ENCODE peak calls at places on chromosomes 11 and 22, in seven cellular contexts. One of them, this sample, is unnamed. For H3K4me1 and H3K27me3, the result is how much of the 10 kb centered on the place peaks cover.

GRCh38 chr11:75924966-75925784 is 110.2 kb downstream of the UVRAG start:
- DNase-seq in IMR-90: no peak
- DNase-seq in effector memory CD4-positive, alpha-beta T cell: no peak
- DNase-seq in thoracic aorta: no peak
- DNase-seq in mammary epithelial cell: peak
- DNase-seq in aorta: no peak
- DNase-seq in lung: no peak
- DNase-seq in this sample: no peak

GRCh38 chr11:32586576-32587190 is 3.1 kb downstream of the EIF3M start:
- DNase-seq in aorta: no peak
- DNase-seq in mammary epithelial cell: peak
- DNase-seq in effector memory CD4-positive, alpha-beta T cell: no peak
- DNase-seq in IMR-90: peak
- DNase-seq in thoracic aorta: no peak
- DNase-seq in lung: no peak
- DNase-seq in this sample: peak

GRCh38 chr11:117371453-117371852 is 43.8 kb downstream of the CEP164 start:
- DNase-seq in lung: no peak
- DNase-seq in mammary epithelial cell: no peak
- DNase-seq in aorta: no peak
- DNase-seq in effector memory CD4-positive, alpha-beta T cell: no peak
- DNase-seq in thoracic aorta: no peak
- DNase-seq in IMR-90: no peak
- DNase-seq in this sample: no peak

GRCh38 chr11:114087028-114087427 is 27.5 kb downstream of the ZBTB16 start:
- DNase-seq in aorta: no peak
- DNase-seq in lung: no peak
- DNase-seq in effector memory CD4-positive, alpha-beta T cell: no peak
- DNase-seq in thoracic aorta: no peak
- DNase-seq in IMR-90: no peak
- DNase-seq in mammary epithelial cell: no peak
- DNase-seq in this sample: no peak

GRCh38 chr11:17648528-17648927 is 70.8 kb upstream of the MYOD1 start:
- DNase-seq in IMR-90: no peak
- DNase-seq in lung: no peak
- DNase-seq in effector memory CD4-positive, alpha-beta T cell: no peak
- DNase-seq in aorta: no peak
- DNase-seq in mammary epithelial cell: no peak
- DNase-seq in thoracic aorta: no peak
- DNase-seq in this sample: no peak

GRCh38 chr11:17384002-17384511 is 4.4 kb downstream of the KCNJ11 start:
- DNase-seq in thoracic aorta: no peak
- DNase-seq in IMR-90: peak
- DNase-seq in lung: peak
- DNase-seq in effector memory CD4-positive, alpha-beta T cell: peak
- DNase-seq in mammary epithelial cell: peak
- DNase-seq in aorta: peak
- DNase-seq in this sample: peak

GRCh38 chr11:92776676-92777075 is 192.8 kb upstream of the MTNR1B start:
- DNase-seq in aorta: no peak
- DNase-seq in effector memory CD4-positive, alpha-beta T cell: no peak
- DNase-seq in mammary epithelial cell: no peak
- DNase-seq in IMR-90: no peak
- DNase-seq in thoracic aorta: no peak
- DNase-seq in lung: no peak
- DNase-seq in this sample: no peak

GRCh38 chr11:103110406-103110805 is 1.2 kb downstream of the DYNC2H1 start:
- DNase-seq in effector memory CD4-positive, alpha-beta T cell: no peak
- DNase-seq in lung: no peak
- DNase-seq in aorta: no peak
- DNase-seq in mammary epithelial cell: peak
- DNase-seq in IMR-90: peak
- DNase-seq in thoracic aorta: no peak
- DNase-seq in this sample: no peak

GRCh38 chr11:111851636-111852035 is 19.7 kb downstream of the ALG9 start:
- DNase-seq in mammary epithelial cell: no peak
- DNase-seq in aorta: no peak
- DNase-seq in thoracic aorta: no peak
- DNase-seq in lung: no peak
- DNase-seq in IMR-90: peak
- DNase-seq in effector memory CD4-positive, alpha-beta T cell: no peak
- DNase-seq in this sample: no peak

GRCh38 chr11:2261436-2262230 is 8.8 kb downstream of the ASCL2 start:
- DNase-seq in IMR-90: no peak
- DNase-seq in mammary epithelial cell: no peak
- DNase-seq in thoracic aorta: no peak
- DNase-seq in lung: no peak
- DNase-seq in aorta: peak
- DNase-seq in effector memory CD4-positive, alpha-beta T cell: no peak
- DNase-seq in this sample: no peak

GRCh38 chr11:115665345-115665901 is 161.2 kb upstream of the CADM1 start:
- DNase-seq in IMR-90: no peak
- DNase-seq in effector memory CD4-positive, alpha-beta T cell: no peak
- DNase-seq in mammary epithelial cell: no peak
- DNase-seq in aorta: no peak
- DNase-seq in thoracic aorta: no peak
- DNase-seq in lung: no peak
- DNase-seq in this sample: no peak

GRCh38 chr11:36240746-36241295 is 48.4 kb downstream of the COMMD9 start:
- DNase-seq in aorta: no peak
- DNase-seq in mammary epithelial cell: no peak
- DNase-seq in lung: no peak
- DNase-seq in IMR-90: no peak
- DNase-seq in effector memory CD4-positive, alpha-beta T cell: no peak
- DNase-seq in thoracic aorta: no peak
- DNase-seq in this sample: no peak

GRCh38 chr11:123159146-123159857 is 35.7 kb downstream of the CLMP start:
- DNase-seq in thoracic aorta: no peak
- DNase-seq in mammary epithelial cell: peak
- DNase-seq in lung: no peak
- DNase-seq in effector memory CD4-positive, alpha-beta T cell: no peak
- DNase-seq in IMR-90: peak
- DNase-seq in aorta: peak
- DNase-seq in this sample: no peak

GRCh38 chr11:35166369-35167360 is 27.7 kb downstream of the CD44 start:
- DNase-seq in thoracic aorta: peak
- DNase-seq in effector memory CD4-positive, alpha-beta T cell: no peak
- DNase-seq in aorta: peak
- DNase-seq in mammary epithelial cell: peak
- DNase-seq in lung: no peak
- DNase-seq in IMR-90: peak
- DNase-seq in this sample: no peak

GRCh38 chr11:78221396-78222315 is 32.9 kb downstream of the USP35 start:
- DNase-seq in effector memory CD4-positive, alpha-beta T cell: no peak
- DNase-seq in lung: no peak
- DNase-seq in IMR-90: no peak
- DNase-seq in aorta: no peak
- DNase-seq in thoracic aorta: no peak
- DNase-seq in mammary epithelial cell: no peak
- DNase-seq in this sample: no peak

GRCh38 chr11:129960216-129961214 is 42.1 kb downstream of the PRDM10 start:
- DNase-seq in IMR-90: peak
- DNase-seq in thoracic aorta: no peak
- DNase-seq in effector memory CD4-positive, alpha-beta T cell: no peak
- DNase-seq in mammary epithelial cell: peak
- DNase-seq in aorta: no peak
- DNase-seq in lung: no peak
- DNase-seq in this sample: peak

DNA sequence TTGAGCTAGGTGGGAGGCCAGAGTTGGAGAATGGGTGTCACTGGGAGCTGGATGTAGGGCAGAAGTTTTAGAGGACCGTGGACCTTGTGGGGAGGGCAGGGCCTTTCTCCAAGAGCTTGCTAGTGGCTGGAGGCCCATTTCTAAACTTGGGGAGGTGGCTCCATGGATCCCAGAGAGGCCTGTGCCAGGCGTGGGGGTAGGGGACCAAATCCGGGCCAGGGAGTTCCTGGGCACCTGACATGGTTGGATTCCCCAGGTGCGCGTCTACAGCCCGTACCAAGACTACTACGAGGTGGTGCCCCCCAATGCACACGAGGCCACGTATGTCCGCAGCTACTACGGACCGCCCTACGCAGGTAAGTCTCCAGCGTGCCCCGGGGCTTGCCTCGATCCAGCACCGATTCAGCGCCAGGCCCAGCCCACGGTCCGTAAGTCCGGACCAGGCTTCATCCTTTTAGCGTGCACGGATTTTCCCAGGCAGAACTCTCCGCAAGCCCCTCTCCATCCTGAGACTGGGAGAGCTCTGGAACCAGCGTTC is 14.2 kb downstream of the PLEKHB1 start:
- DNase-seq in thoracic aorta: no peak
- DNase-seq in mammary epithelial cell: no peak
- DNase-seq in IMR-90: no peak
- DNase-seq in effector memory CD4-positive, alpha-beta T cell: no peak
- DNase-seq in lung: no peak
- DNase-seq in aorta: no peak
- DNase-seq in this sample: no peak
- H3K4me3 ChIP-seq in thoracic aorta: peak
- H3K4me3 ChIP-seq in mammary epithelial cell: peak
- H3K4me3 ChIP-seq in IMR-90: peak
- H3K4me3 ChIP-seq in effector memory CD4-positive, alpha-beta T cell: peak
- H3K4me3 ChIP-seq in lung: no peak
- H3K4me3 ChIP-seq in aorta: no peak
- H3K4me3 ChIP-seq in this sample: no peak

GRCh38 chr22:39292002-39292401 is 27.4 kb downstream of the RPL3 start:
- DNase-seq in aorta: peak
- DNase-seq in IMR-90: no peak
- DNase-seq in lung: no peak
- DNase-seq in thoracic aorta: no peak
- DNase-seq in effector memory CD4-positive, alpha-beta T cell: no peak
- DNase-seq in mammary epithelial cell: no peak
- DNase-seq in this sample: no peak
- H3K4me1 ChIP-seq in aorta: under half
- H3K4me1 ChIP-seq in IMR-90: under half
- H3K4me1 ChIP-seq in lung: under half
- H3K4me1 ChIP-seq in thoracic aorta: under half
- H3K4me1 ChIP-seq in effector memory CD4-positive, alpha-beta T cell: under half
- H3K4me1 ChIP-seq in mammary epithelial cell: under half
- H3K4me1 ChIP-seq in this sample: under half

DNA sequence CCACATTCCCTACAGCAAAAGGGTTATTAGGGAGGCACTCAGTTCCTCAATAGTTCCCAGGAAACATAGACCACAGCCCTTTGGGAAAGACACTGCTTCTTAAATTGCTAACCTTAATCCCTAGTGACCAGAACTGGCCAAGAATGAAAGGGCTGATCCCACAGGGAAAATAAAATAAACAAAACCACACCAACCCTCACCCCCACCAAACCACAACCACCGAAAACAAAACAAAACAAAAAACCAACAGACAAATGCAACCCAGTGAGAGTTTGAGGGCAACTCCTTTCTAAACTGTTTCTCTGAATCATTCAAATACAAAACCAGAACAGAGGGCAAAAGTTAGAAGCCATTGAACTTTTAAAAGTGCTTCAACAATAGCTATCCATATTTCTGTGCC is 57.2 kb downstream of the NAV2 start:
- DNase-seq in IMR-90: peak
- DNase-seq in lung: no peak
- DNase-seq in thoracic aorta: no peak
- DNase-seq in mammary epithelial cell: peak
- DNase-seq in effector memory CD4-positive, alpha-beta T cell: no peak
- DNase-seq in aorta: no peak
- DNase-seq in this sample: no peak
- H3K27me3 ChIP-seq in IMR-90: under half
- H3K27me3 ChIP-seq in lung: under half
- H3K27me3 ChIP-seq in thoracic aorta: under half
- H3K27me3 ChIP-seq in mammary epithelial cell: under half
- H3K27me3 ChIP-seq in effector memory CD4-positive, alpha-beta T cell: under half
- H3K27me3 ChIP-seq in aorta: under half
- H3K27me3 ChIP-seq in this sample: under half

GRCh38 chr22:25071720-25072119 is 119.2 kb downstream of the KIAA1671 start:
- DNase-seq in IMR-90: no peak
- DNase-seq in effector memory CD4-positive, alpha-beta T cell: no peak
- DNase-seq in mammary epithelial cell: no peak
- DNase-seq in lung: no peak
- DNase-seq in aorta: no peak
- DNase-seq in thoracic aorta: no peak
- DNase-seq in this sample: no peak

GRCh38 chr22:25068701-25069100 is 116.2 kb downstream of the KIAA1671 start:
- DNase-seq in thoracic aorta: no peak
- DNase-seq in aorta: no peak
- DNase-seq in IMR-90: no peak
- DNase-seq in mammary epithelial cell: no peak
- DNase-seq in effector memory CD4-positive, alpha-beta T cell: no peak
- DNase-seq in lung: no peak
- DNase-seq in this sample: no peak

GRCh38 chr22:25069426-25069757 is 116.9 kb downstream of the KIAA1671 start:
- DNase-seq in effector memory CD4-positive, alpha-beta T cell: no peak
- DNase-seq in lung: no peak
- DNase-seq in thoracic aorta: no peak
- DNase-seq in mammary epithelial cell: no peak
- DNase-seq in IMR-90: no peak
- DNase-seq in aorta: no peak
- DNase-seq in this sample: no peak

GRCh38 chr22:25070870-25071465 is 118.5 kb downstream of the KIAA1671 start:
- DNase-seq in effector memory CD4-positive, alpha-beta T cell: no peak
- DNase-seq in IMR-90: no peak
- DNase-seq in lung: no peak
- DNase-seq in thoracic aorta: no peak
- DNase-seq in aorta: no peak
- DNase-seq in mammary epithelial cell: no peak
- DNase-seq in this sample: no peak

DNA sequence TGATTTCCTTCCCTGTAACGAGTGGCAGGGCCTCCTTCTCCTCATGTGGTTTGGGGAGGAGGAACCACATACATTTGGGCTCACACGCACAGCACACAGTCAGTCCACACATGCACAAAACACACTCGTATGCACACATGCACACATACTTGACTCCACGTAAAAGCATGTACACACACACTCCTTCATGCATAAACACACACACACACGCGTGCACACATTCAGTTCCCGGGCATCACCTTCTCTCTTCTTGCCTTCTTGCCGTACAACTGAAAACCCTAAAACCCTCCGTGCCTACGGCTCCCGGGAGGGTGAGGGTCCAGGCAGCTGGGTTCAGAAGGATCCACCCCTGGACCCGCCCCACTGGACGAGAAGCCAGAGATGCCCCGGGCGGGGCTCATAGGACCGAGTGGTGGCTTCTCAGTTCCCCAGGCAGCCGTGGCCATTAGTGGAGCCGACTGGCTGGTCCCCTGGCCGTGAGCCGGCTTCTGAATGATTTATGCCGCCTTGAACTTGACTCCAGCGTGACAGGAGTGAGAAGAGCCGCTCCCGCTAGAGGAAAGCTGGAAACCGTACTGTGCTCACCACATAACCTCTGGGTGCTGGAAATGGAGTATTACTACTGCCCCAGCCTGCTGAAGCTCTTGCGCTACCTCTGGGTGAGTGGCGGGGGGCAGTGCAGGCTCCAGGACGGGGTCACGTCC is 117.4 kb downstream of the KIAA1671 start:
- DNase-seq in effector memory CD4-positive, alpha-beta T cell: no peak
- DNase-seq in thoracic aorta: no peak
- DNase-seq in aorta: peak
- DNase-seq in lung: no peak
- DNase-seq in IMR-90: no peak
- DNase-seq in mammary epithelial cell: no peak
- DNase-seq in this sample: no peak
- H3K4me3 ChIP-seq in effector memory CD4-positive, alpha-beta T cell: peak
- H3K4me3 ChIP-seq in thoracic aorta: peak
- H3K4me3 ChIP-seq in aorta: peak
- H3K4me3 ChIP-seq in lung: no peak
- H3K4me3 ChIP-seq in IMR-90: no peak
- H3K4me3 ChIP-seq in mammary epithelial cell: no peak
- H3K4me3 ChIP-seq in this sample: no peak

This sample was measured in HAP-1.